ENCODE peak calls at places on chromosome 10, in nine cellular contexts. B is DMS153; I is glutamatergic neuron; Q is stimulated activated CD8-positive, alpha-beta memory T cell treated with anti-CD3 and anti-CD28 coated beads, Interleukin-2, amount 100 ng/mL, for 48 hours; O is endothelial cell; N is cardiac fibroblast; E is astrocyte of the spinal cord; K is activated naive CD4-positive, alpha-beta T cell treated with anti-CD3 and anti-CD28 coated beads, Interleukin-2, amount 10 ng/mL, durations not matched to agents 7 days and 5 days; Z is NCI-H1092 treated with DMSO at 0.1 percent for 48 hours. S is an unnamed sample.

GRCh38 chr10:78212134-78212785 is 178.6 kb downstream of the RPS24 start:
- DNase-seq in B (peak; percentile 60), I (no peak), Q (no peak), O (no peak), N (peak; percentile 18), E (no peak), K (no peak), Z (peak; percentile 67), S (no peak)

GRCh38 chr10:113891476-113891875 is 37.0 kb downstream of the NHLRC2 start:
- DNase-seq in B (no peak), I (no peak), Q (no peak), O (no peak), N (no peak), E (no peak), K (no peak), Z (no peak), S (no peak)

GRCh38 chr10:35770817-35771355 is 128.8 kb upstream of the FZD8 start:
- DNase-seq in B (no peak), I (peak; percentile 62), Q (no peak), O (no peak), N (no peak), E (no peak), K (no peak), Z (no peak), S (no peak)

GRCh38 chr10:98556061-98556460 is 109.3 kb upstream of the HPS1 start:
- DNase-seq in B (no peak), I (no peak), Q (no peak), O (no peak), N (no peak), E (no peak), K (no peak), Z (no peak), S (no peak)

GRCh38 chr10:88979153-88979562 is 11.4 kb upstream of the FAS start:
- DNase-seq in B (no peak), I (no peak), Q (no peak), O (no peak), N (peak; percentile 92), E (peak; percentile 94), K (no peak), Z (no peak), S (peak; percentile 80)

GRCh38 chr10:56296626-56297025 is 64.4 kb downstream of the ZWINT start:
- DNase-seq in B (no peak), I (no peak), Q (no peak), O (no peak), N (no peak), E (no peak), K (no peak), Z (no peak), S (no peak)

GRCh38 chr10:42960491-42961155 is 116.2 kb upstream of the RET start:
- DNase-seq in B (no peak), I (peak; percentile 7), Q (no peak), O (peak; percentile 2), N (peak; percentile 7), E (peak; percentile 22), K (no peak), Z (no peak), S (peak; percentile 41)

GRCh38 chr10:73655990-73656298 is at the start of gene SYNPO2L:
- DNase-seq in B (no peak), I (no peak), Q (no peak), O (no peak), N (no peak), E (no peak), K (no peak), Z (no peak), S (no peak)

GRCh38 chr10:27369832-27370231 is 129.2 kb upstream of the ACBD5 start:
- DNase-seq in B (no peak), I (no peak), Q (no peak), O (no peak), N (peak; percentile 24), E (no peak), K (no peak), Z (no peak), S (no peak)

GRCh38 chr10:23053036-23053435 is 42.3 kb upstream of the MSRB2 start:
- DNase-seq in B (no peak), I (no peak), Q (no peak), O (no peak), N (peak; percentile 50), E (no peak), K (no peak), Z (no peak), S (no peak)

GRCh38 chr10:132179551-132180392 is 7.0 kb upstream of the DPYSL4 start:
- DNase-seq in B (no peak), I (peak; percentile 8), Q (no peak), O (no peak), N (no peak), E (no peak), K (no peak), Z (no peak), S (no peak)

GRCh38 chr10:122078326-122078725 is 89.4 kb downstream of the TACC2 start:
- DNase-seq in B (no peak), I (peak; percentile 31), Q (no peak), O (no peak), N (no peak), E (no peak), K (no peak), Z (no peak), S (no peak)

GRCh38 chr10:86659161-86659691 is 4.9 kb downstream of the OPN4 start:
- DNase-seq in B (no peak), I (no peak), Q (no peak), O (no peak), N (no peak), E (no peak), K (no peak), Z (no peak), S (peak; percentile 40)

GRCh38 chr10:119640875-119641526 is 10.2 kb upstream of the BAG3 start:
- DNase-seq in B (no peak), I (no peak), Q (no peak), O (no peak), N (no peak), E (no peak), K (no peak), Z (no peak), S (no peak)

GRCh38 chr10:119079572-119080520 is 771 bp downstream of the EIF3A start:
- DNase-seq in B (peak; percentile 12), I (peak; percentile 80), Q (peak; percentile 61), O (peak; percentile 76), N (peak; percentile 83), E (peak; percentile 73), K (peak; percentile 80), Z (peak; percentile 6), S (peak; percentile 92)

GRCh38 chr10:102657984-102658724 is 13.9 kb downstream of the TRIM8 start:
- DNase-seq in B (no peak), I (no peak), Q (no peak), O (no peak), N (peak; percentile 75), E (no peak), K (no peak), Z (no peak), S (no peak)

GRCh38 chr10:106898441-106898840 is 266.1 kb downstream of the SORCS1 start:
- DNase-seq in B (no peak), I (no peak), Q (no peak), O (no peak), N (no peak), E (no peak), K (no peak), Z (no peak), S (no peak)

GRCh38 chr10:28089467-28089866 is 90.6 kb upstream of the ODAD2 start:
- DNase-seq in B (no peak), I (no peak), Q (no peak), O (no peak), N (peak; percentile 55), E (peak; percentile 93), K (no peak), Z (no peak), S (no peak)

GRCh38 chr10:55183993-55184392 is 383.0 kb upstream of the PCDH15 start:
- DNase-seq in B (no peak), I (no peak), Q (no peak), O (no peak), N (peak; percentile 25), E (peak; percentile 64), K (no peak), Z (no peak), S (no peak)

GRCh38 chr10:77614778-77615625 is 22.6 kb downstream of the KCNMA1 start:
- DNase-seq in B (no peak), I (no peak), Q (no peak), O (no peak), N (no peak), E (no peak), K (no peak), Z (no peak), S (no peak)

GRCh38 chr10:123926401-123927264 is 35.0 kb upstream of the CPXM2 start:
- DNase-seq in B (no peak), I (no peak), Q (no peak), O (no peak), N (no peak), E (no peak), K (no peak), Z (no peak), S (no peak)

GRCh38 chr10:5321273-5321672 is 43.5 kb upstream of the UCN3 start:
- DNase-seq in B (no peak), I (no peak), Q (no peak), O (no peak), N (no peak), E (no peak), K (no peak), Z (no peak), S (no peak)

GRCh38 chr10:30821994-30822692 is 192.6 kb upstream of the LYZL2 start:
- DNase-seq in B (no peak), I (no peak), Q (no peak), O (no peak), N (no peak), E (no peak), K (no peak), Z (no peak), S (no peak)

GRCh38 chr10:133473270-133473669 is 19.5 kb downstream of the SCART1 start:
- DNase-seq in B (no peak), I (no peak), Q (no peak), O (no peak), N (no peak), E (no peak), K (no peak), Z (no peak), S (no peak)

GRCh38 chr10:58362026-58362799 is 23.0 kb upstream of the TFAM start:
- DNase-seq in B (no peak), I (no peak), Q (no peak), O (no peak), N (peak; percentile 40), E (no peak), K (no peak), Z (no peak), S (no peak)